ENCODE peak calls at places on chromosomes 7 and 10, in five cellular contexts. One of them, this sample, is unnamed.

GRCh38 chr7:82264752-82265305 is 178.7 kb downstream of the CACNA2D1 start:
- DNase-seq in RKO: no peak
- DNase-seq in stimulated activated CD8-positive, alpha-beta memory T cell treated with anti-CD3 and anti-CD28 coated beads, Interleukin-4, amount 100 ng/mL, for 4 hours: no peak
- DNase-seq in GM20000: no peak
- DNase-seq in H54: no peak
- DNase-seq in this sample: no peak

GRCh38 chr7:137462074-137462715 is 118.7 kb upstream of the PTN start:
- DNase-seq in RKO: peak
- DNase-seq in stimulated activated CD8-positive, alpha-beta memory T cell treated with anti-CD3 and anti-CD28 coated beads, Interleukin-4, amount 100 ng/mL, for 4 hours: no peak
- DNase-seq in GM20000: no peak
- DNase-seq in H54: no peak
- DNase-seq in this sample: no peak

GRCh38 chr7:91852263-91852741 is 28.2 kb downstream of the MTERF1 start:
- DNase-seq in RKO: peak
- DNase-seq in stimulated activated CD8-positive, alpha-beta memory T cell treated with anti-CD3 and anti-CD28 coated beads, Interleukin-4, amount 100 ng/mL, for 4 hours: no peak
- DNase-seq in GM20000: peak
- DNase-seq in H54: no peak
- DNase-seq in this sample: peak

GRCh38 chr10:28959850-28960501 is 282.7 kb downstream of the BAMBI start:
- DNase-seq in RKO: no peak
- DNase-seq in stimulated activated CD8-positive, alpha-beta memory T cell treated with anti-CD3 and anti-CD28 coated beads, Interleukin-4, amount 100 ng/mL, for 4 hours: no peak
- DNase-seq in GM20000: no peak
- DNase-seq in H54: no peak
- DNase-seq in this sample: no peak

GRCh38 chr7:87784424-87784823 is 91.7 kb downstream of the SLC25A40 start:
- DNase-seq in RKO: peak
- DNase-seq in stimulated activated CD8-positive, alpha-beta memory T cell treated with anti-CD3 and anti-CD28 coated beads, Interleukin-4, amount 100 ng/mL, for 4 hours: no peak
- DNase-seq in GM20000: no peak
- DNase-seq in H54: no peak
- DNase-seq in this sample: peak

GRCh38 chr7:151837285-151838042 is 39.5 kb downstream of the PRKAG2 start:
- DNase-seq in RKO: no peak
- DNase-seq in stimulated activated CD8-positive, alpha-beta memory T cell treated with anti-CD3 and anti-CD28 coated beads, Interleukin-4, amount 100 ng/mL, for 4 hours: no peak
- DNase-seq in GM20000: no peak
- DNase-seq in H54: no peak
- DNase-seq in this sample: no peak

GRCh38 chr10:113329121-113329596 is 223.7 kb upstream of the HABP2 start:
- DNase-seq in RKO: no peak
- DNase-seq in stimulated activated CD8-positive, alpha-beta memory T cell treated with anti-CD3 and anti-CD28 coated beads, Interleukin-4, amount 100 ng/mL, for 4 hours: no peak
- DNase-seq in GM20000: no peak
- DNase-seq in H54: no peak
- DNase-seq in this sample: peak

GRCh38 chr10:130802301-130802700 is 509.2 kb downstream of the TCERG1L start:
- DNase-seq in RKO: no peak
- DNase-seq in stimulated activated CD8-positive, alpha-beta memory T cell treated with anti-CD3 and anti-CD28 coated beads, Interleukin-4, amount 100 ng/mL, for 4 hours: no peak
- DNase-seq in GM20000: no peak
- DNase-seq in H54: no peak
- DNase-seq in this sample: no peak

GRCh38 chr7:30549933-30550493 is 44.7 kb upstream of the GARS1 start:
- DNase-seq in RKO: no peak
- DNase-seq in stimulated activated CD8-positive, alpha-beta memory T cell treated with anti-CD3 and anti-CD28 coated beads, Interleukin-4, amount 100 ng/mL, for 4 hours: no peak
- DNase-seq in GM20000: no peak
- DNase-seq in H54: no peak
- DNase-seq in this sample: no peak

GRCh38 chr10:34786464-34786863 is 28.6 kb downstream of the PARD3 start:
- DNase-seq in RKO: no peak
- DNase-seq in stimulated activated CD8-positive, alpha-beta memory T cell treated with anti-CD3 and anti-CD28 coated beads, Interleukin-4, amount 100 ng/mL, for 4 hours: no peak
- DNase-seq in GM20000: no peak
- DNase-seq in H54: no peak
- DNase-seq in this sample: no peak